ENCODE peak calls at places on chromosomes 7 and 10, in nine cellular contexts. One of them, this sample, is unnamed.

GRCh38 chr7:158324397-158325360 is 262.9 kb downstream of the PTPRN2 start:
- DNase-seq in AG04450: no peak
- DNase-seq in CD8-positive, alpha-beta T cell: no peak
- DNase-seq in stimulated activated CD4-positive, alpha-beta T cell treated with anti-CD3 and anti-CD28 coated beads, Interleukin-12 subunit alpha, Interleukin-12 subunit beta, amount 100 ng/mL, for 4 hours: no peak
- DNase-seq in AG10803: no peak
- DNase-seq in endothelial cell: no peak
- DNase-seq in HT-29: no peak
- DNase-seq in A549: no peak
- DNase-seq in AG20443: no peak
- DNase-seq in this sample: no peak

GRCh38 chr7:94654764-94655561 is 970 bp downstream of the SGCE start:
- DNase-seq in AG10803: peak
- DNase-seq in CD8-positive, alpha-beta T cell: no peak
- DNase-seq in endothelial cell: peak
- DNase-seq in AG04450: no peak
- DNase-seq in HT-29: no peak
- DNase-seq in stimulated activated CD4-positive, alpha-beta T cell treated with anti-CD3 and anti-CD28 coated beads, Interleukin-12 subunit alpha, Interleukin-12 subunit beta, amount 100 ng/mL, for 4 hours: no peak
- DNase-seq in A549: peak
- DNase-seq in AG20443: peak
- DNase-seq in this sample: peak

GRCh38 chr10:11325817-11326216 is 285.6 kb downstream of the USP6NL start:
- DNase-seq in CD8-positive, alpha-beta T cell: no peak
- DNase-seq in AG20443: peak
- DNase-seq in HT-29: no peak
- DNase-seq in AG04450: peak
- DNase-seq in stimulated activated CD4-positive, alpha-beta T cell treated with anti-CD3 and anti-CD28 coated beads, Interleukin-12 subunit alpha, Interleukin-12 subunit beta, amount 100 ng/mL, for 4 hours: no peak
- DNase-seq in endothelial cell: no peak
- DNase-seq in AG10803: peak
- DNase-seq in A549: no peak
- DNase-seq in this sample: peak

GRCh38 chr10:84613336-84614021 is 285.1 kb downstream of the CCSER2 start:
- DNase-seq in CD8-positive, alpha-beta T cell: no peak
- DNase-seq in HT-29: peak
- DNase-seq in endothelial cell: peak
- DNase-seq in AG20443: peak
- DNase-seq in A549: peak
- DNase-seq in AG04450: no peak
- DNase-seq in AG10803: no peak
- DNase-seq in stimulated activated CD4-positive, alpha-beta T cell treated with anti-CD3 and anti-CD28 coated beads, Interleukin-12 subunit alpha, Interleukin-12 subunit beta, amount 100 ng/mL, for 4 hours: no peak
- DNase-seq in this sample: no peak

GRCh38 chr10:28089467-28089866 is 90.6 kb upstream of the ODAD2 start:
- DNase-seq in endothelial cell: no peak
- DNase-seq in CD8-positive, alpha-beta T cell: no peak
- DNase-seq in AG20443: peak
- DNase-seq in HT-29: no peak
- DNase-seq in AG04450: peak
- DNase-seq in AG10803: peak
- DNase-seq in A549: no peak
- DNase-seq in stimulated activated CD4-positive, alpha-beta T cell treated with anti-CD3 and anti-CD28 coated beads, Interleukin-12 subunit alpha, Interleukin-12 subunit beta, amount 100 ng/mL, for 4 hours: no peak
- DNase-seq in this sample: peak

GRCh38 chr10:3779146-3779707 is 5.8 kb downstream of the KLF6 start:
- DNase-seq in CD8-positive, alpha-beta T cell: no peak
- DNase-seq in HT-29: peak
- DNase-seq in endothelial cell: no peak
- DNase-seq in AG10803: peak
- DNase-seq in AG20443: no peak
- DNase-seq in stimulated activated CD4-positive, alpha-beta T cell treated with anti-CD3 and anti-CD28 coated beads, Interleukin-12 subunit alpha, Interleukin-12 subunit beta, amount 100 ng/mL, for 4 hours: no peak
- DNase-seq in A549: no peak
- DNase-seq in AG04450: no peak
- DNase-seq in this sample: peak

GRCh38 chr7:44285561-44285960 is 39.8 kb downstream of the CAMK2B start:
- DNase-seq in CD8-positive, alpha-beta T cell: no peak
- DNase-seq in stimulated activated CD4-positive, alpha-beta T cell treated with anti-CD3 and anti-CD28 coated beads, Interleukin-12 subunit alpha, Interleukin-12 subunit beta, amount 100 ng/mL, for 4 hours: no peak
- DNase-seq in AG04450: no peak
- DNase-seq in endothelial cell: no peak
- DNase-seq in A549: no peak
- DNase-seq in AG20443: no peak
- DNase-seq in AG10803: no peak
- DNase-seq in HT-29: no peak
- DNase-seq in this sample: no peak

GRCh38 chr10:24238527-24239247 is 29.7 kb downstream of the KIAA1217 start:
- DNase-seq in A549: no peak
- DNase-seq in CD8-positive, alpha-beta T cell: no peak
- DNase-seq in stimulated activated CD4-positive, alpha-beta T cell treated with anti-CD3 and anti-CD28 coated beads, Interleukin-12 subunit alpha, Interleukin-12 subunit beta, amount 100 ng/mL, for 4 hours: no peak
- DNase-seq in endothelial cell: no peak
- DNase-seq in AG04450: no peak
- DNase-seq in AG20443: no peak
- DNase-seq in HT-29: peak
- DNase-seq in AG10803: no peak
- DNase-seq in this sample: no peak

GRCh38 chr10:67697646-67698245 is 1.8 kb upstream of the CTNNA3 start:
- DNase-seq in AG10803: peak
- DNase-seq in stimulated activated CD4-positive, alpha-beta T cell treated with anti-CD3 and anti-CD28 coated beads, Interleukin-12 subunit alpha, Interleukin-12 subunit beta, amount 100 ng/mL, for 4 hours: no peak
- DNase-seq in AG20443: peak
- DNase-seq in A549: peak
- DNase-seq in HT-29: peak
- DNase-seq in AG04450: peak
- DNase-seq in CD8-positive, alpha-beta T cell: peak
- DNase-seq in endothelial cell: peak
- DNase-seq in this sample: peak

GRCh38 chr7:157983442-157984137 is 604.0 kb downstream of the PTPRN2 start:
- DNase-seq in stimulated activated CD4-positive, alpha-beta T cell treated with anti-CD3 and anti-CD28 coated beads, Interleukin-12 subunit alpha, Interleukin-12 subunit beta, amount 100 ng/mL, for 4 hours: no peak
- DNase-seq in AG20443: no peak
- DNase-seq in CD8-positive, alpha-beta T cell: no peak
- DNase-seq in AG04450: no peak
- DNase-seq in A549: peak
- DNase-seq in AG10803: no peak
- DNase-seq in HT-29: no peak
- DNase-seq in endothelial cell: no peak
- DNase-seq in this sample: no peak

GRCh38 chr10:44911081-44911540 is at the start of gene TMEM72:
- DNase-seq in stimulated activated CD4-positive, alpha-beta T cell treated with anti-CD3 and anti-CD28 coated beads, Interleukin-12 subunit alpha, Interleukin-12 subunit beta, amount 100 ng/mL, for 4 hours: no peak
- DNase-seq in endothelial cell: no peak
- DNase-seq in HT-29: peak
- DNase-seq in CD8-positive, alpha-beta T cell: no peak
- DNase-seq in A549: no peak
- DNase-seq in AG04450: no peak
- DNase-seq in AG10803: no peak
- DNase-seq in AG20443: peak
- DNase-seq in this sample: no peak

GRCh38 chr10:50385610-50386009 is 134.3 kb upstream of the ASAH2 start:
- DNase-seq in stimulated activated CD4-positive, alpha-beta T cell treated with anti-CD3 and anti-CD28 coated beads, Interleukin-12 subunit alpha, Interleukin-12 subunit beta, amount 100 ng/mL, for 4 hours: no peak
- DNase-seq in HT-29: no peak
- DNase-seq in A549: no peak
- DNase-seq in AG10803: peak
- DNase-seq in endothelial cell: no peak
- DNase-seq in AG20443: peak
- DNase-seq in AG04450: no peak
- DNase-seq in CD8-positive, alpha-beta T cell: no peak
- DNase-seq in this sample: peak

GRCh38 chr10:75976681-75977080 is 545.3 kb downstream of the LRMDA start:
- DNase-seq in AG04450: no peak
- DNase-seq in stimulated activated CD4-positive, alpha-beta T cell treated with anti-CD3 and anti-CD28 coated beads, Interleukin-12 subunit alpha, Interleukin-12 subunit beta, amount 100 ng/mL, for 4 hours: no peak
- DNase-seq in HT-29: no peak
- DNase-seq in CD8-positive, alpha-beta T cell: no peak
- DNase-seq in A549: no peak
- DNase-seq in endothelial cell: no peak
- DNase-seq in AG20443: no peak
- DNase-seq in AG10803: no peak
- DNase-seq in this sample: no peak

GRCh38 chr7:106639476-106640334 is 21.3 kb downstream of the CCDC71L start:
- DNase-seq in stimulated activated CD4-positive, alpha-beta T cell treated with anti-CD3 and anti-CD28 coated beads, Interleukin-12 subunit alpha, Interleukin-12 subunit beta, amount 100 ng/mL, for 4 hours: no peak
- DNase-seq in AG04450: no peak
- DNase-seq in endothelial cell: no peak
- DNase-seq in HT-29: no peak
- DNase-seq in AG20443: no peak
- DNase-seq in A549: no peak
- DNase-seq in CD8-positive, alpha-beta T cell: no peak
- DNase-seq in AG10803: no peak
- DNase-seq in this sample: no peak

GRCh38 chr7:134823400-134823799 is 44.0 kb downstream of the CALD1 start:
- DNase-seq in endothelial cell: no peak
- DNase-seq in AG04450: peak
- DNase-seq in AG10803: peak
- DNase-seq in HT-29: no peak
- DNase-seq in AG20443: no peak
- DNase-seq in stimulated activated CD4-positive, alpha-beta T cell treated with anti-CD3 and anti-CD28 coated beads, Interleukin-12 subunit alpha, Interleukin-12 subunit beta, amount 100 ng/mL, for 4 hours: no peak
- DNase-seq in CD8-positive, alpha-beta T cell: no peak
- DNase-seq in A549: no peak
- DNase-seq in this sample: peak

GRCh38 chr7:51141451-51141971 is 175.1 kb downstream of the COBL start:
- DNase-seq in HT-29: peak
- DNase-seq in CD8-positive, alpha-beta T cell: no peak
- DNase-seq in endothelial cell: peak
- DNase-seq in AG20443: peak
- DNase-seq in stimulated activated CD4-positive, alpha-beta T cell treated with anti-CD3 and anti-CD28 coated beads, Interleukin-12 subunit alpha, Interleukin-12 subunit beta, amount 100 ng/mL, for 4 hours: no peak
- DNase-seq in AG10803: peak
- DNase-seq in A549: peak
- DNase-seq in AG04450: peak
- DNase-seq in this sample: peak

GRCh38 chr10:132142396-132143161 is 44.2 kb upstream of the DPYSL4 start:
- DNase-seq in AG10803: peak
- DNase-seq in endothelial cell: peak
- DNase-seq in AG04450: no peak
- DNase-seq in A549: peak
- DNase-seq in HT-29: peak
- DNase-seq in stimulated activated CD4-positive, alpha-beta T cell treated with anti-CD3 and anti-CD28 coated beads, Interleukin-12 subunit alpha, Interleukin-12 subunit beta, amount 100 ng/mL, for 4 hours: peak
- DNase-seq in CD8-positive, alpha-beta T cell: peak
- DNase-seq in AG20443: peak
- DNase-seq in this sample: no peak

GRCh38 chr10:72466018-72466417 is 111.3 kb upstream of the DNAJB12 start:
- DNase-seq in HT-29: peak
- DNase-seq in AG04450: no peak
- DNase-seq in AG20443: no peak
- DNase-seq in A549: no peak
- DNase-seq in endothelial cell: no peak
- DNase-seq in stimulated activated CD4-positive, alpha-beta T cell treated with anti-CD3 and anti-CD28 coated beads, Interleukin-12 subunit alpha, Interleukin-12 subunit beta, amount 100 ng/mL, for 4 hours: no peak
- DNase-seq in CD8-positive, alpha-beta T cell: no peak
- DNase-seq in AG10803: no peak
- DNase-seq in this sample: no peak

GRCh38 chr10:42979730-42980467 is 97.0 kb upstream of the RET start:
- DNase-seq in AG20443: no peak
- DNase-seq in A549: no peak
- DNase-seq in AG10803: no peak
- DNase-seq in endothelial cell: no peak
- DNase-seq in AG04450: no peak
- DNase-seq in CD8-positive, alpha-beta T cell: no peak
- DNase-seq in HT-29: no peak
- DNase-seq in stimulated activated CD4-positive, alpha-beta T cell treated with anti-CD3 and anti-CD28 coated beads, Interleukin-12 subunit alpha, Interleukin-12 subunit beta, amount 100 ng/mL, for 4 hours: no peak
- DNase-seq in this sample: no peak

GRCh38 chr10:103789771-103790201 is 65.6 kb downstream of the SH3PXD2A start:
- DNase-seq in endothelial cell: no peak
- DNase-seq in stimulated activated CD4-positive, alpha-beta T cell treated with anti-CD3 and anti-CD28 coated beads, Interleukin-12 subunit alpha, Interleukin-12 subunit beta, amount 100 ng/mL, for 4 hours: no peak
- DNase-seq in AG04450: no peak
- DNase-seq in AG10803: no peak
- DNase-seq in A549: no peak
- DNase-seq in AG20443: no peak
- DNase-seq in CD8-positive, alpha-beta T cell: no peak
- DNase-seq in HT-29: peak
- DNase-seq in this sample: no peak

GRCh38 chr7:16961650-16962049 is 79.9 kb upstream of the AGR3 start:
- DNase-seq in endothelial cell: no peak
- DNase-seq in CD8-positive, alpha-beta T cell: no peak
- DNase-seq in HT-29: no peak
- DNase-seq in AG20443: peak
- DNase-seq in A549: no peak
- DNase-seq in AG04450: peak
- DNase-seq in AG10803: peak
- DNase-seq in stimulated activated CD4-positive, alpha-beta T cell treated with anti-CD3 and anti-CD28 coated beads, Interleukin-12 subunit alpha, Interleukin-12 subunit beta, amount 100 ng/mL, for 4 hours: no peak
- DNase-seq in this sample: peak

GRCh38 chr10:117254338-117254737 is 13.4 kb downstream of the SLC18A2 start:
- DNase-seq in AG20443: no peak
- DNase-seq in endothelial cell: no peak
- DNase-seq in AG04450: no peak
- DNase-seq in A549: no peak
- DNase-seq in AG10803: no peak
- DNase-seq in HT-29: no peak
- DNase-seq in stimulated activated CD4-positive, alpha-beta T cell treated with anti-CD3 and anti-CD28 coated beads, Interleukin-12 subunit alpha, Interleukin-12 subunit beta, amount 100 ng/mL, for 4 hours: no peak
- DNase-seq in CD8-positive, alpha-beta T cell: no peak
- DNase-seq in this sample: no peak

GRCh38 chr7:78130443-78131200 is 332.0 kb downstream of the PHTF2 start:
- DNase-seq in AG04450: no peak
- DNase-seq in A549: no peak
- DNase-seq in endothelial cell: no peak
- DNase-seq in stimulated activated CD4-positive, alpha-beta T cell treated with anti-CD3 and anti-CD28 coated beads, Interleukin-12 subunit alpha, Interleukin-12 subunit beta, amount 100 ng/mL, for 4 hours: no peak
- DNase-seq in AG10803: peak
- DNase-seq in HT-29: no peak
- DNase-seq in CD8-positive, alpha-beta T cell: no peak
- DNase-seq in AG20443: peak
- DNase-seq in this sample: no peak

GRCh38 chr10:23686722-23687121 is 247.8 kb downstream of the OTUD1 start:
- DNase-seq in A549: no peak
- DNase-seq in AG20443: no peak
- DNase-seq in AG10803: no peak
- DNase-seq in HT-29: peak
- DNase-seq in endothelial cell: no peak
- DNase-seq in CD8-positive, alpha-beta T cell: no peak
- DNase-seq in AG04450: no peak
- DNase-seq in stimulated activated CD4-positive, alpha-beta T cell treated with anti-CD3 and anti-CD28 coated beads, Interleukin-12 subunit alpha, Interleukin-12 subunit beta, amount 100 ng/mL, for 4 hours: no peak
- DNase-seq in this sample: no peak

GRCh38 chr7:115499966-115500365 is 530.6 kb downstream of the TFEC start:
- DNase-seq in stimulated activated CD4-positive, alpha-beta T cell treated with anti-CD3 and anti-CD28 coated beads, Interleukin-12 subunit alpha, Interleukin-12 subunit beta, amount 100 ng/mL, for 4 hours: no peak
- DNase-seq in AG04450: no peak
- DNase-seq in endothelial cell: no peak
- DNase-seq in A549: no peak
- DNase-seq in AG20443: no peak
- DNase-seq in HT-29: no peak
- DNase-seq in AG10803: no peak
- DNase-seq in CD8-positive, alpha-beta T cell: no peak
- DNase-seq in this sample: no peak